ENCODE peak calls at places on chromosomes 2 and 18, in four cellular contexts. B is heart right ventricle, T is fibroblast of lung, C is kidney. L is an unnamed sample.

GRCh38 chr2:130836501-130837174 is at the start of gene ARHGEF4:
- DNase-seq in B (no peak), T (no peak), C (peak; percentile 76), L (peak; percentile 60)

GRCh38 chr2:170771049-170771937 is 1.1 kb downstream of the ERICH2 start:
- DNase-seq in B (no peak), T (peak; percentile 30), C (no peak), L (peak; percentile 18)

GRCh38 chr2:103959174-103960125 is 894.5 kb upstream of the POU3F3 start:
- DNase-seq in B (no peak), T (no peak), C (peak; percentile 57), L (no peak)

GRCh38 chr2:167264380-167264779 is 376.1 kb downstream of the XIRP2 start:
- DNase-seq in B (no peak), T (peak; percentile 38), C (no peak), L (no peak)

GRCh38 chr2:138446043-138446442 is 55.5 kb upstream of the SPOPL start:
- DNase-seq in B (no peak), T (no peak), C (no peak), L (no peak)

GRCh38 chr2:45178854-45179253 is 169.6 kb upstream of the SIX2 start:
- DNase-seq in B (no peak), T (peak; percentile 80), C (no peak), L (no peak)

GRCh38 chr2:234444888-234445287 is 52.0 kb downstream of the ARL4C start:
- DNase-seq in B (no peak), T (peak; percentile 94), C (no peak), L (no peak)

GRCh38 chr2:33395660-33396249 is 80.7 kb upstream of the RASGRP3 start:
- DNase-seq in B (no peak), T (peak; percentile 66), C (no peak), L (peak; percentile 64)

GRCh38 chr2:201987426-201987825 is 46.2 kb upstream of the FZD7 start:
- DNase-seq in B (no peak), T (no peak), C (no peak), L (no peak)

GRCh38 chr2:16726577-16726976 is 60.9 kb upstream of the CYRIA start:
- DNase-seq in B (no peak), T (no peak), C (no peak), L (no peak)

GRCh38 chr2:136764397-136765255 is 719 bp upstream of the THSD7B start:
- DNase-seq in B (no peak), T (no peak), C (peak; percentile 72), L (no peak)

GRCh38 chr2:144159264-144159663 is 360.7 kb downstream of the ZEB2 start:
- DNase-seq in B (no peak), T (no peak), C (no peak), L (no peak)

GRCh38 chr18:1350931-1351450 is 446.3 kb downstream of the ADCYAP1 start:
- DNase-seq in B (no peak), T (no peak), C (no peak), L (peak; percentile 8)

GRCh38 chr2:236639461-236639860 is 69.8 kb downstream of the ACKR3 start:
- DNase-seq in B (no peak), T (no peak), C (no peak), L (no peak)

GRCh38 chr18:1618364-1618763 is 713.7 kb downstream of the ADCYAP1 start:
- DNase-seq in B (no peak), T (no peak), C (no peak), L (no peak)

GRCh38 chr2:88540346-88540745 is 86.9 kb downstream of the EIF2AK3 start:
- DNase-seq in B (no peak), T (no peak), C (no peak), L (no peak)

GRCh38 chr2:50820176-50820575 is 211.8 kb downstream of the NRXN1 start:
- DNase-seq in B (no peak), T (no peak), C (no peak), L (no peak)

GRCh38 chr2:45072862-45073237 is 63.6 kb upstream of the SIX2 start:
- DNase-seq in B (no peak), T (no peak), C (no peak), L (no peak)

GRCh38 chr2:18922276-18922675 is 332.9 kb upstream of the NT5C1B start:
- DNase-seq in B (no peak), T (no peak), C (no peak), L (peak; percentile 13)

GRCh38 chr18:79680100-79680879 is 687 bp downstream of the CTDP1 start:
- DNase-seq in B (peak; percentile 27), T (peak; percentile 45), C (peak; percentile 84), L (peak; percentile 65)

GRCh38 chr2:149629003-149629402 is 41.4 kb upstream of the MMADHC start:
- DNase-seq in B (no peak), T (peak; percentile 60), C (no peak), L (no peak)

GRCh38 chr2:101125374-101125773 is 25.8 kb downstream of the TBC1D8 start:
- DNase-seq in B (no peak), T (peak; percentile 34), C (no peak), L (peak; percentile 81)

GRCh38 chr2:10499911-10500521 is 51.9 kb upstream of the ODC1 start:
- DNase-seq in B (no peak), T (no peak), C (peak; percentile 52), L (no peak)

GRCh38 chr2:127415593-127416485 is 2.4 kb upstream of the PROC start:
- DNase-seq in B (peak; percentile 62), T (no peak), C (peak; percentile 91), L (peak; percentile 73)

GRCh38 chr2:40127147-40127546 is 324.7 kb downstream of the SLC8A1 start:
- DNase-seq in B (no peak), T (no peak), C (no peak), L (no peak)

GRCh38 chr18:5463390-5463789 is 80.4 kb downstream of the EPB41L3 start:
- DNase-seq in B (peak; percentile 27), T (peak; percentile 93), C (no peak), L (peak; percentile 90)

GRCh38 chr18:39842042-39842791 is 2112.8 kb upstream of the PIK3C3 start:
- DNase-seq in B (no peak), T (no peak), C (no peak), L (no peak)

GRCh38 chr2:195486987-195487644 is 169.9 kb upstream of the SLC39A10 start:
- DNase-seq in B (no peak), T (peak; percentile 79), C (no peak), L (no peak)

GRCh38 chr2:41937921-41938708 is 109.7 kb upstream of the PKDCC start:
- DNase-seq in B (peak; percentile 71), T (no peak), C (no peak), L (peak; percentile 64)

GRCh38 chr2:9419558-9419957 is 3.8 kb downstream of the ITGB1BP1 start:
- DNase-seq in B (no peak), T (no peak), C (no peak), L (no peak)

GRCh38 chr18:55048892-55049291 is 89.6 kb upstream of the CCDC68 start:
- DNase-seq in B (no peak), T (peak; percentile 68), C (no peak), L (no peak)

GRCh38 chr2:75870133-75870532 is 159.4 kb upstream of the GCFC2 start:
- DNase-seq in B (no peak), T (no peak), C (no peak), L (no peak)

GRCh38 chr18:47519706-47520105 is 268.2 kb upstream of the SKOR2 start:
- DNase-seq in B (no peak), T (no peak), C (no peak), L (no peak)

GRCh38 chr18:47519277-47519676 is 267.8 kb upstream of the SKOR2 start:
- DNase-seq in B (no peak), T (no peak), C (no peak), L (no peak)

GRCh38 chr18:47522359-47522758 is 270.9 kb upstream of the SKOR2 start:
- DNase-seq in B (no peak), T (no peak), C (no peak), L (no peak)

GRCh38 chr18:47526147-47526546 is 274.7 kb upstream of the SKOR2 start:
- DNase-seq in B (no peak), T (no peak), C (no peak), L (no peak)

GRCh38 chr18:47520263-47520662 is 268.8 kb upstream of the SKOR2 start:
- DNase-seq in B (no peak), T (no peak), C (no peak), L (no peak)
- H3K9me3 ChIP-seq in B (no peaks in the 10 kb centered on the region), T (no peaks in the 10 kb centered on the region), C (no peaks in the 10 kb centered on the region), L (no peaks in the 10 kb centered on the region)

DNA sequence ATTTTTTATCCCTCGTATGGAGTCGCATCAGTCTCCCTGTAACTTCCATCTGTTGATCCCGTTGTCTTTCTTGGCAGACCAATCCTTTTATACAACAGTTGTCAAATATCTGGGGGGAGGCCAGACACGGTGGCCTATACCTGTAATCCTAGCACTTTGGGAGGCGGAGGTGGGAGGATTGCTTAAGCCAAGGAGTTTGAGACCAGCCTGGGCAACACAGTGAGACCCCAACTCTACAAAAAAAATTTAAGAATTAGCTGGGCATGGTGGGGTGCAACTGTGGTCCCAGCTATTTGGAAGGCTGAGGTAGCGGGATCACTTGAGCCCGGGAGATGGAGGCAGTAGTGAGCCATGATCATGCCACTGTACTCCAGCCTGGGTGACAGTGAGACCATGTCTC is 2.0 kb downstream of the XRCC5 start:
- DNase-seq in B (no peak), T (no peak), C (no peak), L (no peak)
- H3K9me3 ChIP-seq in B (no peaks in the 10 kb centered on the region), T (no peaks in the 10 kb centered on the region), C (no peaks in the 10 kb centered on the region), L (no peaks in the 10 kb centered on the region)

DNA sequence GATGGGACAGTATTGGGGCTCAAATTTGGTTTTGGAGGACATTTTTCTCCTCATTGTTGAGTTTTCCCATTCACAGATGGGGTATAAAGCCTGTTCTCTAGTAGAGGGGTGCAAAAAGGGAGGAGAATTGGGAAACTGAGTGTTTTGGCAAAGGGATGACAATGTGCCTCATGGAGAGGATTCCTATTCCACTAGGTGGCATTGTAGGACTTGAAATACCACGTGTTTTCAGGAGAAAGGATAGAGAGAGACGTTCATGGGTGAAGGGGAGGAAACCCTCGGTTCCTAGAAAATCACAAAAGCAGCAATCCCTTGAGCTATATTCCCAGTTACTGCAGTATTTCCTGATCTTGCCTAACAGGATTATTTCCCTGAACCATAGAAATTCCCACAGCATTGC is 113.7 kb upstream of the SRD5A2 start:
- DNase-seq in B (no peak), T (peak; percentile 8), C (no peak), L (peak; percentile 46)
- H3K9me3 ChIP-seq in B (no peaks in the 10 kb centered on the region), T (no peaks in the 10 kb centered on the region), C (peaks cover 64% of the 10 kb centered on the region), L (peaks cover 13% of the 10 kb centered on the region)

GRCh38 chr18:21184396-21184996 is 57.5 kb upstream of the GREB1L start:
- DNase-seq in B (no peak), T (no peak), C (no peak), L (peak; percentile 85)
- H3K9me3 ChIP-seq in B (no peaks in the 10 kb centered on the region), T (no peaks in the 10 kb centered on the region), C (no peaks in the 10 kb centered on the region), L (no peaks in the 10 kb centered on the region)

GRCh38 chr2:208906330-208906729 is 499.7 kb downstream of the PTH2R start:
- DNase-seq in B (no peak), T (no peak), C (no peak), L (peak; percentile 95)
- H3K9me3 ChIP-seq in B (no peaks in the 10 kb centered on the region), T (no peaks in the 10 kb centered on the region), C (no peaks in the 10 kb centered on the region), L (no peaks in the 10 kb centered on the region)

GRCh38 chr2:110853516-110853915 is 121.1 kb downstream of the ACOXL start:
- DNase-seq in B (no peak), T (peak; percentile 8), C (no peak), L (peak; percentile 15)
- H3K9me3 ChIP-seq in B (no peaks in the 10 kb centered on the region), T (no peaks in the 10 kb centered on the region), C (no peaks in the 10 kb centered on the region), L (peaks cover 2% of the 10 kb centered on the region)

L was measured in trophoblast cell.